ENCODE peak calls at places on chromosomes 1 and 21, in ten cellular contexts. X, B, N, H, K, P, Y, O, W and G are unnamed samples.
A peak's percentile ranks its signal among the peaks of the same experiment; 100 is the strongest.

GRCh38 chr1:39159224-39160036 is 45.1 kb upstream of the MACF1 start:
- DNase-seq in H (no peak), W (no peak), P (no peak), X (no peak), O (no peak), B (peak; percentile 65), N (no peak), K (no peak), Y (no peak), G (no peak)

GRCh38 chr1:17094664-17095063 is 24.6 kb downstream of the PADI2 start:
- DNase-seq in W (no peak), N (no peak), O (no peak), Y (no peak), P (no peak), B (no peak), H (no peak), K (no peak), X (no peak), G (no peak)

GRCh38 chr1:38585971-38586370 is 273.6 kb downstream of the RRAGC start:
- DNase-seq in W (no peak), O (no peak), N (no peak), P (no peak), K (no peak), B (no peak), H (no peak), Y (no peak), X (no peak), G (no peak)

GRCh38 chr1:19739628-19740027 is 60.1 kb downstream of the TMCO4 start:
- DNase-seq in H (no peak), N (no peak), O (no peak), X (no peak), B (no peak), P (no peak), Y (no peak), K (no peak), W (no peak), G (no peak)

GRCh38 chr1:15770313-15770962 is 11.8 kb downstream of the FBLIM1 start:
- DNase-seq in K (no peak), W (no peak), N (no peak), H (no peak), X (no peak), B (no peak), P (no peak), Y (no peak), O (no peak), G (no peak)

GRCh38 chr1:94011129-94011528 is 101.9 kb upstream of the GCLM start:
- DNase-seq in P (no peak), Y (no peak), O (no peak), K (no peak), H (no peak), X (no peak), W (no peak), B (no peak), N (no peak), G (no peak)

GRCh38 chr1:70737125-70737524 is 310.5 kb downstream of the PTGER3 start:
- DNase-seq in Y (no peak), K (no peak), O (no peak), W (no peak), N (no peak), X (no peak), H (no peak), B (no peak), P (no peak), G (no peak)

GRCh38 chr1:241457421-241457820 is 62.1 kb downstream of the FH start:
- DNase-seq in H (no peak), N (no peak), Y (no peak), B (no peak), P (no peak), K (no peak), W (no peak), X (no peak), O (no peak), G (no peak)

GRCh38 chr1:67348586-67349252 is 41.0 kb downstream of the IL12RB2 start:
- DNase-seq in P (no peak), X (no peak), K (no peak), N (no peak), H (no peak), Y (no peak), W (no peak), O (no peak), B (no peak), G (no peak)

GRCh38 chr21:17668479-17668878 is 55.8 kb upstream of the BTG3 start:
- DNase-seq in H (no peak), W (no peak), K (no peak), O (no peak), Y (no peak), P (no peak), X (no peak), N (no peak), B (no peak), G (no peak)

GRCh38 chr1:228004331-228004871 is 2.4 kb upstream of the WNT3A start:
- DNase-seq in K (peak; percentile 48), X (no peak), B (no peak), P (no peak), W (no peak), N (no peak), H (no peak), O (no peak), Y (peak; percentile 40), G (no peak)

GRCh38 chr1:248730507-248731335 is 24.8 kb downstream of the LYPD8 start:
- DNase-seq in O (no peak), Y (no peak), N (no peak), B (no peak), P (no peak), K (no peak), W (no peak), X (no peak), H (no peak), G (no peak)

GRCh38 chr1:37602750-37603694 is 7.3 kb upstream of the GNL2 start:
- DNase-seq in N (no peak), H (no peak), Y (peak; percentile 34), W (peak; percentile 50), P (no peak), B (peak; percentile 28), O (no peak), K (peak; percentile 61), X (no peak), G (peak; percentile 35)

GRCh38 chr1:117656202-117656641 is 50.4 kb downstream of the TENT5C start:
- DNase-seq in B (no peak), N (no peak), O (peak; percentile 66), Y (peak; percentile 96), K (no peak), H (peak; percentile 44), X (no peak), P (no peak), W (no peak), G (peak; percentile 21)

GRCh38 chr1:43446388-43446740 is 7.4 kb downstream of the HYI start:
- DNase-seq in H (no peak), X (no peak), B (no peak), P (no peak), W (no peak), N (no peak), Y (no peak), O (no peak), K (no peak), G (no peak)

GRCh38 chr21:36209626-36210171 is 53.1 kb downstream of the DOP1B start:
- DNase-seq in B (peak; percentile 39), P (no peak), O (peak; percentile 14), Y (peak; percentile 74), X (peak; percentile 50), H (no peak), N (no peak), K (peak; percentile 74), W (no peak), G (peak; percentile 47)

GRCh38 chr1:209696673-209697072 is 8.0 kb upstream of the HSD11B1 start:
- DNase-seq in P (no peak), W (no peak), N (no peak), B (no peak), H (no peak), O (no peak), Y (no peak), X (no peak), K (no peak), G (no peak)

GRCh38 chr1:85462931-85463665 is 1.9 kb downstream of the DDAH1 start:
- DNase-seq in B (no peak), H (no peak), O (no peak), X (no peak), K (no peak), P (no peak), Y (no peak), N (no peak), W (no peak), G (no peak)